ENCODE peak calls at places on chromosomes 12 and 14, in six cellular contexts. K is HepG2, A is upper lobe of right lung, Y is AG04450, B is transverse colon, M is fibroblast of mammary gland. R is an unnamed sample.

GRCh38 chr12:108911915-108912314 is 32.0 kb downstream of the DAO start:
- DNase-seq in Y (no peak), K (no peak), B (no peak), M (no peak), A (no peak), R (no peak)

GRCh38 chr12:100279612-100280244 is 12.8 kb downstream of the SCYL2 start:
- DNase-seq in B (no peak), K (peak), A (no peak), Y (no peak), M (no peak), R (no peak)

GRCh38 chr12:101414533-101415119 is 7.1 kb upstream of the ARL1 start:
- DNase-seq in K (peak), M (peak), B (peak), A (no peak), Y (peak), R (no peak)

GRCh38 chr14:104680806-104681688 is 8.4 kb upstream of the INF2 start:
- DNase-seq in M (peak), K (peak), B (peak), Y (no peak), A (peak), R (peak)

GRCh38 chr14:56217380-56218045 is 99.3 kb downstream of the PELI2 start:
- DNase-seq in A (no peak), M (no peak), B (no peak), Y (no peak), K (no peak), R (no peak)

GRCh38 chr12:10982244-10982643 is 4.5 kb downstream of the TAS2R50 start:
- DNase-seq in A (no peak), M (no peak), K (no peak), Y (no peak), B (no peak), R (no peak)

GRCh38 chr12:52155048-52155868 is 36.6 kb downstream of the KRT80 start:
- DNase-seq in M (peak), A (no peak), B (no peak), Y (no peak), K (no peak), R (no peak)

GRCh38 chr14:36939265-36939664 is 233.1 kb downstream of the SLC25A21 start:
- DNase-seq in K (no peak), A (no peak), M (no peak), B (no peak), Y (no peak), R (no peak)

GRCh38 chr14:69458350-69458749 is 26.2 kb upstream of the PLEKHD1 start:
- DNase-seq in K (no peak), M (no peak), Y (no peak), B (no peak), A (no peak), R (no peak)

GRCh38 chr14:104794099-104794498 is 1.4 kb downstream of the AKT1 start:
- DNase-seq in B (peak), M (peak), A (peak), Y (no peak), K (peak), R (no peak)

GRCh38 chr12:115574831-115575230 is 702.7 kb downstream of the MED13L start:
- DNase-seq in A (no peak), B (no peak), K (no peak), M (no peak), Y (no peak), R (no peak)

GRCh38 chr12:113306382-113306781 is 28.5 kb downstream of the SLC8B1 start:
- DNase-seq in K (no peak), B (no peak), M (peak), A (no peak), Y (no peak), R (no peak)

GRCh38 chr12:25797949-25798348 is 160.5 kb upstream of the RASSF8 start:
- DNase-seq in A (no peak), M (no peak), Y (no peak), K (no peak), B (no peak), R (no peak)

GRCh38 chr14:64752909-64753308 is 48.7 kb downstream of the PLEKHG3 start:
- DNase-seq in B (no peak), M (no peak), K (no peak), A (no peak), Y (no peak), R (no peak)

GRCh38 chr14:20667957-20668356 is 16.4 kb upstream of the RNASE4 start:
- DNase-seq in B (no peak), Y (no peak), K (no peak), M (no peak), A (no peak), R (peak)

GRCh38 chr14:74647834-74648361 is 35.9 kb upstream of the LTBP2 start:
- DNase-seq in B (no peak), Y (no peak), A (no peak), K (no peak), M (no peak), R (no peak)

GRCh38 chr12:9098115-9098452 is 17.6 kb downstream of the A2M start:
- DNase-seq in M (no peak), B (no peak), K (no peak), A (no peak), Y (no peak), R (no peak)

GRCh38 chr12:116592116-116592637 is 33.0 kb downstream of the MAP1LC3B2 start:
- DNase-seq in K (no peak), B (peak), M (no peak), Y (no peak), A (peak), R (no peak)

GRCh38 chr14:103820908-103821307 is 26.5 kb downstream of the PPP1R13B start:
- DNase-seq in Y (no peak), M (no peak), B (no peak), A (no peak), K (no peak), R (no peak)

GRCh38 chr12:121092034-121092433 is 40.6 kb upstream of the P2RX7 start:
- DNase-seq in K (no peak), B (no peak), M (no peak), A (no peak), Y (no peak), R (no peak)

GRCh38 chr12:16349132-16349463 is 1.7 kb downstream of the MGST1 start:
- DNase-seq in A (no peak), B (peak), M (peak), Y (peak), K (peak), R (no peak)

GRCh38 chr12:96749978-96750377 is 157.1 kb upstream of the NEDD1 start:
- DNase-seq in A (no peak), Y (no peak), K (no peak), B (no peak), M (no peak), R (no peak)

GRCh38 chr12:28963554-28963953 is 185.5 kb upstream of the FAR2 start:
- DNase-seq in B (no peak), A (no peak), M (peak), K (no peak), Y (no peak), R (no peak)

GRCh38 chr12:101939856-101940265 is 62.5 kb downstream of the DRAM1 start:
- DNase-seq in K (peak), B (peak), A (no peak), Y (peak), M (peak), R (no peak)

GRCh38 chr12:94615284-94616216 is 34.8 kb downstream of the TMCC3 start:
- DNase-seq in K (peak), B (peak), Y (peak), A (no peak), M (peak), R (no peak)

GRCh38 chr14:64771161-64771560 is 66.9 kb downstream of the PLEKHG3 start:
- DNase-seq in Y (no peak), A (no peak), K (no peak), M (no peak), B (no peak), R (no peak)

GRCh38 chr14:87628129-87628528 is 364.9 kb downstream of the GALC start:
- DNase-seq in K (peak), Y (peak), A (no peak), M (peak), B (no peak), R (no peak)

DNA sequence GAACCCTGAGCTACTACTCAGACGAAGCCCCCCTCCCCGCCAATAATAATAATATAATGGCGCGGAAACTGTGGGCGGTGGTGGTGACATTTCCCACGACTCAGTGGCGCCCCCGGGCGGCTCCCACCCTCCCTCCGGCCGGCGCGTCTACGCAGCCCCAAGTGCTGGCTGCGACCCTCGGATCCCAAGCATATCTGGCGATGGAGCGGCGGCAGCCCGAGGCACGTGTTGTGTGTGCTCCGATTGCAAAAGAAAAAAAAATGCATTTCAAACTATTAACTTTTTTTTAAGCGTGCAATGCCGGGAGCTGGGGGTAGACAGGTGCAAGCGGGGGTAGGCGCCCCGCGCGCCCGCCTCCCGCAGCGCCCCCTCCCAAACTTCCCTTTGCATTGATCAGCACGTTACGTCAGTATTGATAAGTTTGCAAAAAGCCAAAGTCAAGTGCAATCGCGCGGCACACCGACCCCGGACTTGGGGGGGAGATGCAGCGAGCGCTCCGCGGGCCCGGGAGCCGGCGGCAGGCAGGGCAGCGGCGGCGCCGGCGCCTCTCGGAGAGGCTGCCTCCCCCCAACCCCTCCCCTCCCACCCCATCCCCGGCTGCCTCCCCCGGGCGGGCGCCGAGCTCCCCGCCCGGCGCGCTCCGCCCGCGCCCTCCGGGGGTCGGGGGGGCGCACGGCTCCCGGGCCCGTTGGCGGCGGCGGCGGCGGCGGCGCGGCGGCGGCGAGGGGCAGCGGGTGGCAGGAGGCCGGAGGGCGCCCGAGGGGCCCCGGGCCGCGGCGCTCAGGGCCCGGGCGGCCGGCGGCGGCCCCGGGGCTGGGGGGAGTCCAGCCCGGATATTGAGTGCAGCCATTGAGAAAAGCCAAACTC is 113.1 kb upstream of the MYL2 start:
- DNase-seq in Y (no peak), A (no peak), B (no peak), K (no peak), M (no peak), R (no peak)
- TF ChIP-seq CTCF in Y (no peak), A (peak), B (no peak), K (peak), M (no peak), R (no peak)

DNA sequence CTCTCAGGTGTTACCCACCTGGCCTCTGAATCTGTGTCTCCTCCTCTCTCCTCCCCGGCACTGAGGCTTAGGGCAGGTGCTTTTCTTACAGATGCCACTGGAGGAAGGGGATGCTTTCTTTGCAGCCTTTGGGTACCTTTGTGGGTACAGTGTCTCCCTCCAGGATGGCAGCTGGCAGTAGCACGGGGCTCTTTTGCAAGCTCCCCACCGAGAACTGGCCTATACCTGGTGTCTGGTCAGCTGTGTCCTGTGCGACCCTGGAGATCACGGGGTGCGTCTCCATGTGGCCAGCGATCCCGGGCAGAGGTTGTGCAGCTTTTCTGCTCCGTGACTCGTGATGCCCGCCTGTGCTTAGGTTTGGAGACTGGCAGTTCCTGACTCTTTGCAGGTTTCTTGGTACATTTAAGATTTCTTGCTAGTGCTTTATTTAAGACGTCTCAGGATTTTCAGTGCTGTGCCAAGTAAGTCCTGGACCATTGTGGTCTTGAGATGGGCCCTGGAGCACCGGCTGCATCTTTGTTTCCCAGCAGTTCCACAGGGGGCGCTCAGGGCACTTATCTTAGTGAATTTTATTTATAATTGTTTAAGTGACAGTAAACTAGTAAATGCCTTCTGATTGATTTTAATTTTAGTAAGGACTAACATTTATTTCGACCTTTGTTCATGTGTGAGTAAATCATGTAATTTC is 68.9 kb downstream of the DDX51 start:
- DNase-seq in M (no peak), A (no peak), B (no peak), K (no peak), Y (no peak), R (no peak)
- TF ChIP-seq CTCF in M (peak), A (no peak), B (no peak), K (peak), Y (peak), R (no peak)

GRCh38 chr14:34766060-34766459 is 51.7 kb upstream of the CFL2 start:
- DNase-seq in M (no peak), B (no peak), K (no peak), A (no peak), Y (no peak), R (no peak)
- TF ChIP-seq CTCF in M (peak), B (no peak), K (peak), A (no peak), Y (peak), R (no peak)

DNA sequence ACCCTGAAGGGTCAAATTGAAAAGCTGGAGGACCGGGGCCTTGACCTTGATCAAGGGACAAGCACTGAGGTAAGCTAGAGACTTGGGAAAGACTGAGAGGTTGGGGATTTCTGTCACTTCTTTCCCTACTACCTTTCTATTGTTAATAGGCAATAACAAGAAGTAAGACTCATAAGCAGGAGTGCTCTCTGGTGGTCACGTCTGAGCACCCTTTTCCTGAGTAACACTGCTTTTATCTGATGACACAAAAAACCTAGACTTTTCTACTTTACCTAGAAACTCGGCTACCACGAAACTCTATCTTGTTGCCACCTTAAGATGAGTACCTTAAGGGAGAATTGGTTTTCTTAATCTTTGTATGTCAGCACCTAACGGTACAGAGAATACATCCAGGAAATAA is 35.5 kb upstream of the PPFIBP1 start:
- DNase-seq in A (no peak), K (no peak), Y (no peak), B (no peak), M (no peak), R (no peak)
- TF ChIP-seq CTCF in A (no peak), K (no peak), Y (no peak), B (no peak), M (no peak), R (no peak)

GRCh38 chr14:92334050-92334449 is 11.1 kb downstream of the SLC24A4 start:
- DNase-seq in Y (no peak), M (no peak), K (no peak), B (no peak), A (no peak), R (no peak)

GRCh38 chr14:92325835-92326234 is 2.9 kb downstream of the SLC24A4 start:
- DNase-seq in Y (no peak), B (no peak), M (no peak), A (no peak), K (no peak), R (no peak)

GRCh38 chr14:92323031-92323915 is at the start of gene SLC24A4:
- DNase-seq in Y (no peak), A (peak), B (no peak), K (no peak), M (no peak), R (no peak)

GRCh38 chr14:92323916-92324818 is 1.2 kb downstream of the SLC24A4 start:
- DNase-seq in K (no peak), Y (no peak), A (no peak), B (no peak), M (no peak), R (no peak)

GRCh38 chr14:92328664-92329255 is 5.8 kb downstream of the SLC24A4 start:
- DNase-seq in M (no peak), K (no peak), Y (no peak), A (no peak), B (no peak), R (no peak)
- TF ChIP-seq CTCF in M (peak), K (no peak), Y (no peak), A (no peak), B (no peak), R (no peak)

DNA sequence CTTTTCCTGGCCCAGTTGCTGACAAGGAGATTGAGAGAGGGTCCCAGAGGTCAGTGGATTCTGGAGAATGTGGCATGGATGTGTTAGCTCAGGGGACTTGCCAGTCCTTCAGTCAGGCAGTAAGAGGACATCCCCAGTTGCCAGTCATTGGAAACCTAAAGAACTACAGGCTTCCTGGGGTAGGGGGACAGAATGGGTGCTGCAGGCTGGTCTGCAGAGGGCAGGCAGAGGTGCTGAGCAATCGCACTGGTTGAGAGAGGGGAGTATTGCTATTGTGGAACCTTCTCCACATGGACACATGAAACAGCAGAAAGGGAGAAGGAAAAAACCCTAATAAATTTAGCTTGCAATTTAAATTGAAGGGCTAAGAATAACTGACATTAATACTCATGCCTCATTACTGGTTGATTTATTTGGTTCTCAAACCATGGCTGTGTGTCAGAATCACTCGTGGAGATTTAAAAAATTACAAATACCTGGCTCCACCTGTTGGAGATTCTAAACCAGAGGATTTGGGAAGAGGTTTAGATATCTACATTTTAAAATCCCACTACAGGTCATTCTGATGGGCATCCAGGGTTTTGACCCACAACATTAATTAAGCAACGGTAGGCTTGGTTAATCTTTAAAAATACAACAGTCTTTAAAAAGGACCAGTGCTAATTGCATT is 71.2 kb upstream of the SLC38A2 start:
- DNase-seq in M (no peak), B (no peak), Y (no peak), K (no peak), A (no peak), R (no peak)
- TF ChIP-seq CTCF in M (no peak), B (no peak), Y (no peak), K (no peak), A (no peak), R (no peak)